ENCODE peak calls at places on chromosomes 2 and 18, in four cellular contexts. One of them, this sample, is unnamed.

GRCh38 chr2:10688921-10689807 is 611 bp downstream of the NOL10 start:
- DNase-seq in cardiac fibroblast: peak
- DNase-seq in heart right ventricle: peak
- DNase-seq in heart left ventricle: no peak
- DNase-seq in this sample: no peak

GRCh38 chr18:11767935-11768334 is 78.9 kb downstream of the GNAL start:
- DNase-seq in heart right ventricle: no peak
- DNase-seq in heart left ventricle: no peak
- DNase-seq in cardiac fibroblast: peak
- DNase-seq in this sample: peak

GRCh38 chr2:76210551-76210950 is 499.8 kb upstream of the GCFC2 start:
- DNase-seq in cardiac fibroblast: no peak
- DNase-seq in heart right ventricle: no peak
- DNase-seq in heart left ventricle: no peak
- DNase-seq in this sample: no peak

GRCh38 chr2:80643598-80643997 is 339.0 kb upstream of the LRRTM1 start:
- DNase-seq in heart right ventricle: no peak
- DNase-seq in cardiac fibroblast: no peak
- DNase-seq in heart left ventricle: no peak
- DNase-seq in this sample: no peak

GRCh38 chr2:113084249-113085000 is 16.7 kb downstream of the IL1F10 start:
- DNase-seq in heart left ventricle: no peak
- DNase-seq in heart right ventricle: no peak
- DNase-seq in cardiac fibroblast: peak
- DNase-seq in this sample: no peak

GRCh38 chr2:1824202-1824905 is 80.0 kb upstream of the PXDN start:
- DNase-seq in heart right ventricle: no peak
- DNase-seq in cardiac fibroblast: peak
- DNase-seq in heart left ventricle: no peak
- DNase-seq in this sample: no peak

GRCh38 chr2:33411765-33412164 is 64.7 kb upstream of the RASGRP3 start:
- DNase-seq in heart left ventricle: no peak
- DNase-seq in heart right ventricle: no peak
- DNase-seq in cardiac fibroblast: peak
- DNase-seq in this sample: no peak

GRCh38 chr2:240292622-240293021 is 142.8 kb upstream of the GPC1 start:
- DNase-seq in heart right ventricle: no peak
- DNase-seq in heart left ventricle: no peak
- DNase-seq in cardiac fibroblast: no peak
- DNase-seq in this sample: no peak

GRCh38 chr2:158269143-158269542 is 167.5 kb downstream of the UPP2 start:
- DNase-seq in cardiac fibroblast: no peak
- DNase-seq in heart left ventricle: no peak
- DNase-seq in heart right ventricle: no peak
- DNase-seq in this sample: no peak

GRCh38 chr2:239238839-239239606 is 161.8 kb downstream of the HDAC4 start:
- DNase-seq in cardiac fibroblast: no peak
- DNase-seq in heart left ventricle: no peak
- DNase-seq in heart right ventricle: no peak
- DNase-seq in this sample: no peak

GRCh38 chr2:36663851-36664715 is 32.4 kb upstream of the VIT start:
- DNase-seq in heart left ventricle: no peak
- DNase-seq in cardiac fibroblast: peak
- DNase-seq in heart right ventricle: no peak
- DNase-seq in this sample: peak

GRCh38 chr2:219687266-219687665 is 59.8 kb downstream of the SLC4A3 start:
- DNase-seq in heart right ventricle: no peak
- DNase-seq in cardiac fibroblast: peak
- DNase-seq in heart left ventricle: no peak
- DNase-seq in this sample: no peak

GRCh38 chr2:177667626-177668025 is 275.1 kb downstream of the AGPS start:
- DNase-seq in heart left ventricle: no peak
- DNase-seq in heart right ventricle: no peak
- DNase-seq in cardiac fibroblast: peak
- DNase-seq in this sample: no peak

GRCh38 chr2:85215074-85216050 is 82.2 kb downstream of the TCF7L1 start:
- DNase-seq in heart right ventricle: no peak
- DNase-seq in heart left ventricle: no peak
- DNase-seq in cardiac fibroblast: peak
- DNase-seq in this sample: peak

GRCh38 chr2:45904267-45904921 is 252.9 kb downstream of the PRKCE start:
- DNase-seq in cardiac fibroblast: no peak
- DNase-seq in heart right ventricle: no peak
- DNase-seq in heart left ventricle: no peak
- DNase-seq in this sample: no peak

GRCh38 chr18:35024965-35025364 is 16.2 kb upstream of the MAPRE2 start:
- DNase-seq in heart left ventricle: peak
- DNase-seq in cardiac fibroblast: peak
- DNase-seq in heart right ventricle: no peak
- DNase-seq in this sample: peak

GRCh38 chr2:219446101-219446504 is 11.5 kb downstream of the SPEG start:
- DNase-seq in heart right ventricle: no peak
- DNase-seq in heart left ventricle: no peak
- DNase-seq in cardiac fibroblast: peak
- DNase-seq in this sample: no peak

GRCh38 chr2:68185541-68186164 is 28.0 kb downstream of the PNO1 start:
- DNase-seq in cardiac fibroblast: peak
- DNase-seq in heart left ventricle: peak
- DNase-seq in heart right ventricle: peak
- DNase-seq in this sample: no peak

GRCh38 chr2:48589170-48589767 is 28.4 kb upstream of the GTF2A1L start:
- DNase-seq in cardiac fibroblast: peak
- DNase-seq in heart left ventricle: peak
- DNase-seq in heart right ventricle: no peak
- DNase-seq in this sample: no peak

GRCh38 chr2:231924889-231925275 is 1.3 kb downstream of the NPPC start:
- DNase-seq in cardiac fibroblast: no peak
- DNase-seq in heart left ventricle: no peak
- DNase-seq in heart right ventricle: no peak
- DNase-seq in this sample: no peak
- H3K4me3 ChIP-seq in cardiac fibroblast: no peak
- H3K4me3 ChIP-seq in heart left ventricle: no peak
- H3K4me3 ChIP-seq in heart right ventricle: peak
- H3K4me3 ChIP-seq in this sample: no peak

GRCh38 chr2:191369034-191369433 is 123.8 kb downstream of the MYO1B start:
- DNase-seq in heart right ventricle: no peak
- DNase-seq in cardiac fibroblast: peak
- DNase-seq in heart left ventricle: no peak
- DNase-seq in this sample: no peak
- TF ChIP-seq CTCF in heart right ventricle: no peak
- TF ChIP-seq CTCF in cardiac fibroblast: peak
- TF ChIP-seq CTCF in heart left ventricle: peak
- TF ChIP-seq CTCF in this sample: peak

GRCh38 chr2:229445013-229445412 is 173.9 kb upstream of the PID1 start:
- DNase-seq in cardiac fibroblast: peak
- DNase-seq in heart left ventricle: peak
- DNase-seq in heart right ventricle: peak
- DNase-seq in this sample: peak
- H3K4me3 ChIP-seq in cardiac fibroblast: no peak
- H3K4me3 ChIP-seq in heart left ventricle: no peak
- H3K4me3 ChIP-seq in heart right ventricle: no peak
- H3K4me3 ChIP-seq in this sample: peak

DNA sequence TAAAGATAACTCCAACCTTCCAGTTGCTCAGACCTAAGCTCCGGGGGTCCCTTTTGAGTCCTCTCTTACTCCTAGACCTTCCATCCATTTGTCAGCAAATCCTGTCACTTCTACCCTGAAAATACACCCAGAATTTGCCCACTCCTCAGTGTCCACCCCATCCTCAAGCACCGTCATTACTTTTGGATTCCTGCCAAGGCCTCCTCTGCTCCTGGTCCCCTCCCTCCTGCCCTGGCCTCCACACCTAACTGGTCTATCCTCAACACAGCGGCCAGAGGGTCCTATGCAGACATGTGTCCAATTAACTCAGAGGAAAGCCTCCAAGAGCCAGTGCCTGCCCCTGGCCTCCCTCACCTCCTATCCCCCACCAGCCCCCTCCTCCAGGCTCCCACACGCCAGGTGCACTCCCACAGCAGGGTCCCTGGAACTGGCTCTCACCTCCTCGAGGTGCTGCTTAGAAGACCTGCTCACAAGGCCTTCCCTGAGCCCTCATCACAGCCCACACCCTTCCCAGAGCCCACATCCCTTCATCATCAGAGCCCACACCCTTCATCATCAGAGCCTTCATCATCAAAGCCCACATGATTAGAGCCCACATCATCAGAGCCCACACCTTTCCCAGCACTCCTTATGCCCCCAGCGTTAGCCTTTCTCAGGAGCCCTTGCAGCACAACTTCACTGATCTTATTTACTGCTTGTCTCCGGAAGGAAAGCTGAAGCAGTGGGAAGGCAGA is 20.4 kb downstream of the FAM178B start:
- DNase-seq in cardiac fibroblast: no peak
- DNase-seq in heart left ventricle: no peak
- DNase-seq in heart right ventricle: no peak
- DNase-seq in this sample: no peak
- TF ChIP-seq CTCF in cardiac fibroblast: no peak
- TF ChIP-seq CTCF in heart left ventricle: no peak
- TF ChIP-seq CTCF in heart right ventricle: no peak
- TF ChIP-seq CTCF in this sample: no peak

This sample was measured in retinal pigment epithelial cell.